ENCODE peak calls at places on chromosome 18, in five cellular contexts. F is ovary; Z is heart right ventricle; G is body of pancreas; O is naive thymus-derived CD4-positive, alpha-beta T cell. X is an unnamed sample.

GRCh38 chr18:47773931-47774330 is 156.5 kb downstream of the SMAD2 start:
- DNase-seq in Z (no peak), G (no peak), O (no peak), F (no peak), X (no peak)

GRCh38 chr18:36829362-36830140 is 624 bp downstream of the KIAA1328 start:
- DNase-seq in O (no peak), G (no peak), F (no peak), Z (no peak), X (no peak)

GRCh38 chr18:11309172-11309571 is 159.8 kb upstream of the PIEZO2 start:
- DNase-seq in Z (no peak), O (no peak), G (no peak), F (no peak), X (no peak)

GRCh38 chr18:44096016-44096415 is 584.7 kb upstream of the SETBP1 start:
- DNase-seq in F (no peak), G (no peak), Z (no peak), O (no peak), X (no peak)

GRCh38 chr18:60649107-60649506 is 276.5 kb upstream of the MC4R start:
- DNase-seq in O (no peak), F (no peak), G (no peak), Z (no peak), X (no peak)

GRCh38 chr18:44778788-44779187 is 98.1 kb downstream of the SETBP1 start:
- DNase-seq in F (no peak), O (no peak), Z (no peak), G (peak; percentile 15), X (no peak)

GRCh38 chr18:38851526-38851925 is 1285.9 kb upstream of the CELF4 start:
- DNase-seq in F (no peak), G (no peak), Z (no peak), O (no peak), X (no peak)

GRCh38 chr18:26723986-26724385 is 141.5 kb downstream of the AQP4 start:
- DNase-seq in G (no peak), F (no peak), O (no peak), Z (no peak), X (no peak)

GRCh38 chr18:48929212-48929612 is 21.6 kb downstream of the SMAD7 start:
- DNase-seq in O (no peak), F (no peak), Z (no peak), G (no peak), X (no peak)

GRCh38 chr18:61290616-61291015 is 42.6 kb upstream of the CDH20 start:
- DNase-seq in G (no peak), F (no peak), O (no peak), Z (no peak), X (no peak)

GRCh38 chr18:54777118-54777791 is 51.0 kb upstream of the RAB27B start:
- DNase-seq in F (no peak), Z (no peak), G (no peak), O (no peak), X (no peak)

GRCh38 chr18:43341014-43341413 is 63.7 kb upstream of the SYT4 start:
- DNase-seq in G (no peak), F (no peak), Z (no peak), O (no peak), X (no peak)

GRCh38 chr18:59736061-59736460 is 38.8 kb upstream of the CCBE1 start:
- DNase-seq in F (no peak), G (no peak), Z (no peak), O (no peak), X (no peak)

GRCh38 chr18:44564922-44565321 is 115.8 kb upstream of the SETBP1 start:
- DNase-seq in G (no peak), Z (no peak), O (no peak), F (no peak), X (no peak)

GRCh38 chr18:75923169-75923568 is 495.7 kb upstream of the SMIM21 start:
- DNase-seq in O (no peak), Z (peak; percentile 83), F (peak; percentile 48), G (peak; percentile 72), X (peak; percentile 81)

GRCh38 chr18:51802589-51802988 is 537.4 kb upstream of the DCC start:
- DNase-seq in G (no peak), O (no peak), F (no peak), Z (no peak), X (no peak)

GRCh38 chr18:7711495-7711894 is 144.4 kb downstream of the PTPRM start:
- DNase-seq in G (no peak), Z (no peak), F (no peak), O (no peak), X (no peak)

GRCh38 chr18:2223394-2223793 is 347.9 kb downstream of the METTL4 start:
- DNase-seq in G (no peak), F (no peak), O (no peak), Z (no peak), X (no peak)

GRCh38 chr18:75204262-75204977 is 4.5 kb downstream of the PTGR3 start:
- DNase-seq in O (no peak), G (no peak), F (peak; percentile 54), Z (no peak), X (peak; percentile 36)

GRCh38 chr18:48848641-48849143 is 102.1 kb downstream of the SMAD7 start:
- DNase-seq in G (no peak), Z (peak; percentile 74), F (no peak), O (no peak), X (no peak)

GRCh38 chr18:47345291-47345690 is 93.8 kb upstream of the SKOR2 start:
- DNase-seq in O (no peak), Z (no peak), F (no peak), G (no peak), X (no peak)

GRCh38 chr18:59386909-59387515 is 27.9 kb upstream of the LMAN1 start:
- DNase-seq in F (no peak), G (no peak), O (no peak), Z (no peak), X (no peak)

GRCh38 chr18:33916200-33916599 is 308.5 kb downstream of the NOL4 start:
- DNase-seq in Z (no peak), G (no peak), O (no peak), F (no peak), X (no peak)

GRCh38 chr18:48409591-48410094 is 460 bp upstream of the ZBTB7C start:
- DNase-seq in O (no peak), F (peak; percentile 64), G (peak; percentile 20), Z (peak; percentile 29), X (peak; percentile 69)

DNA sequence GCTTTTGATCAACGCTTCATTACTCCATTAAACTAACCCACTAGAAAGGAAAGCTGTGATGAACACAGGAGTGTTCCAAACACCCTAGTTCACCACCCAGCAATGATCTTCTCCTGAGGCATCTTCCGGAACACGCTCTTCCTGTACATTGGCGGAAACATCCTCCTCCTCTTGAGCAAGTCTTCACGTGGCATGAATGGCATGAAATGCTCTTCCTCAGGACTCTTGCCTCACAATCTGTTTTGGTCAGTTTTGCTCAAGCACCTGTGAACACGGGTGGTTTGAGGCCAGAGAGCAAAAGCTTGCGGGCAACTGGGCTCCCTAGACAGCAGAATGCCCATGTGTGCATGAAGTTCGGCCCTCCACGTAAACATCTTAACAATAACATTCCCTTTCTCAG is 734.2 kb upstream of the SALL3 start:
- DNase-seq in O (no peak), G (no peak), F (no peak), Z (no peak), X (no peak)
- H3K9me3 ChIP-seq in O (no peaks in the 10 kb centered on the region), G (no peaks in the 10 kb centered on the region), F (no peaks in the 10 kb centered on the region), Z (no peaks in the 10 kb centered on the region), X (no peaks in the 10 kb centered on the region)

DNA sequence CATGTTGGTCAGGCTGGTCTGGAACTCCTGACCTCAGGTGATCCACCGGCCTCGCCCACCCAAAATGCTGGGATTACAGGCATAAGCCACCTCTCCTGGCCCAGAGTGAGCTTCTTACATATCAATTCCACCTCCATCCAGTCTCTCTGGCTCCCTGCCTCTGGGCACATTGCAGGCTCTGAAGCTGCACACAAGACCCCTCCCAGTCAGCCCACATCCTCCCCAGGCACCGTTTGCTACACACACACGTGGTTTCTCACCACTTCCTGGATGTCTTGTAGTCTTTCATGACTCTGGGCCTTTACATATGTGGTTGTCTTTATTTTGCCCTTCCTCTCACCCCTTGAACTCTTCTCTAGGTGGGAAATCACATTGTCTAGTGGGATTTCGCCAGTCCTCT is 64.0 kb upstream of the CABLES1 start:
- DNase-seq in O (peak; percentile 93), F (no peak), G (peak; percentile 13), Z (peak; percentile 25), X (no peak)
- H3K4me1 ChIP-seq in O (peaks cover 50% of the 10 kb centered on the region), F (no peaks in the 10 kb centered on the region), G (peaks cover 8% of the 10 kb centered on the region), Z (no peaks in the 10 kb centered on the region), X (no peaks in the 10 kb centered on the region)

GRCh38 chr18:35634376-35634775 is 52.8 kb downstream of the GALNT1 start:
- DNase-seq in F (no peak), G (no peak), O (no peak), Z (no peak), X (no peak)

GRCh38 chr18:35637226-35637625 is 55.7 kb downstream of the GALNT1 start:
- DNase-seq in Z (no peak), F (no peak), O (no peak), G (no peak), X (no peak)

GRCh38 chr18:35639296-35639695 is 57.8 kb downstream of the GALNT1 start:
- DNase-seq in F (no peak), O (no peak), G (no peak), Z (no peak), X (no peak)

DNA sequence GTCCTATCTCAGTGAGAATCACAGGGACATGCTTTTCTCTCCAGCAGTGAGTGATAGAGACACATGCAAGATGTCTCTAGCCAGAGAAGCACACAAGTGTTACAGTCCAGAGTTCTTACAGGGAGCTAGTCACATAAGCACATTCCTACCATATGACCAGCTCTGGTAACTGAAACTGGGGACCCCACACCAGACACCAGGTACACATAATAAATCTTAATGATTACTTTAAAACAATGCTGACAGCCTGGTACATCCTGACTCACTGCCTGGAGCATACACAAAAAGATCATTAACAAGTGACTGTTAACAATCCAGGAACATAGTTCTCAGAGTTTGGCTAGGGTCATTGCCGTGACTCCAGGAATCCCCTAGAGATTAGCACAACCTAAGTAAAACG is 53.6 kb downstream of the GALNT1 start:
- DNase-seq in Z (no peak), G (no peak), F (no peak), O (no peak), X (no peak)
- H3K27ac ChIP-seq in Z (no peak overlapping the region), G (no peak overlapping the region), F (no peak overlapping the region), O (no peak overlapping the region), X (peak overlapping the region; percentile 72)

DNA sequence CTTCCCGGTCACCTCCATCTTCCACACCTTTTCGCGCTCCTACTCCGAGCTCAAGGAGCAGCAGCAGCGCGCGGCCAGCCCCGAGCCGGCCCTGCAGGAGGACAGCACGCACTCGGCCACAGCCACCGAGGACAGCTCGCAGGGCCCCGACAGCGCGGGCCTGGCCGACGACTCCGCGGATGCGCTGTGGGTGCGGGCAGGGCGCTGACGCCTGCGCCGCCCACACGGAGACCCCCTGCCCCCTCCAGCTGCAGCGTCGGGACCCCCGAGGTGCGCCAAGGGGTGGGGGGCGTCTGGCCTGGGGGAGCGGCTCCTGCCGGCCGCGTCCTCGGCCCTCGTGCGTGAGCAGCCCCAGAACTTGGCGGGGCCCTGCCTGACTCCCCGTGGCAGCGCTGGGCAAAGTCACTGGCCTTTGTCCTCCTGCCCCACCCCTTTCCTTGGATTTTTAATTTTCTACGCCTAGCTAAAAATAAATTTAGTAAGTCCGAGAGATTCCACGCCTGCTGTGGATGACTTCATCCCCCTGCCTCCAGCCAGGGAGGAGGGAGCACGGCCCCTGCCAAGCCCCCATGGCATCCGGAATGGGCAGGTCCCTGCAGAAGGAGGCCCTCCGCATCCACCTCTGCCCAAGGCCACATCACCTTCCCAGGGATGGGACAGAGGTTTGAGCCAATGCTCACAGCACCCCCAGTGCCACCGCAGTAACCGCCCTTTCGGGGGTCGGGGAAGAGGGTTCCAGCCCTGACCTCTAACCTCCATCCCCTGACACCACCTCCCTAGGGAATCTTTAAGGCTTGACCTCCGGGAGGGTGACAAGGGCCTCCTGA is 51.6 kb downstream of the SLC66A2 start:
- DNase-seq in Z (no peak), F (peak; percentile 7), G (no peak), O (no peak), X (no peak)
- H3K9me3 ChIP-seq in Z (peaks cover 6% of the 10 kb centered on the region), F (no peaks in the 10 kb centered on the region), G (peaks cover 42% of the 10 kb centered on the region), O (no peaks in the 10 kb centered on the region), X (peaks cover 26% of the 10 kb centered on the region)

GRCh38 chr18:3268306-3268705 is 6.4 kb downstream of the MYL12B start:
- DNase-seq in F (no peak), O (no peak), G (no peak), Z (no peak), X (no peak)
- H3K4me1 ChIP-seq in F (peaks cover 22% of the 10 kb centered on the region), O (peaks cover 53% of the 10 kb centered on the region), G (peaks cover 64% of the 10 kb centered on the region), Z (peaks cover 9% of the 10 kb centered on the region), X (peaks cover 70% of the 10 kb centered on the region)

X was measured in psoas muscle.